ENCODE peak calls at places on chromosomes 4 and X, in eight cellular contexts. P is H9; H is DMS153; Z is NCI-H1092 treated with DMSO at 0.1 percent for 48 hours; K is psoas muscle; X is stimulated activated CD4-positive, alpha-beta T cell treated with anti-CD3 and anti-CD28 coated beads, TNF-alpha, amount 100 ng/mL, for 48 hours; R is neural crest cell; U is stimulated activated effector memory CD8-positive, alpha-beta T cell treated with anti-CD3 and anti-CD28 coated beads, Interleukin-12 subunit alpha, Interleukin-12 subunit beta, amount 100 ng/mL, for 72 hours. Y is an unnamed sample.

GRCh38 chr4:128349921-128350320 is 62.3 kb upstream of the PGRMC2 start:
- DNase-seq in P (peak), H (peak), Z (no peak), K (no peak), X (no peak), R (no peak), U (no peak), Y (no peak)

GRCh38 chrX:19731307-19731706 is 156.1 kb downstream of the SH3KBP1 start:
- DNase-seq in P (no peak), H (no peak), Z (no peak), K (no peak), X (no peak), R (no peak), U (no peak), Y (no peak)

GRCh38 chr4:153488719-153489384 is 22.7 kb downstream of the TMEM131L start:
- DNase-seq in P (peak), H (no peak), Z (peak), K (peak), X (no peak), R (no peak), U (no peak), Y (no peak)

GRCh38 chr4:52015366-52015765 is 4.8 kb downstream of the LRRC66 start:
- DNase-seq in P (no peak), H (no peak), Z (peak), K (no peak), X (no peak), R (no peak), U (no peak), Y (no peak)

GRCh38 chr4:184676093-184676492 is 26.6 kb downstream of the PRIMPOL start:
- DNase-seq in P (no peak), H (no peak), Z (no peak), K (no peak), X (no peak), R (no peak), U (no peak), Y (no peak)

GRCh38 chr4:140130677-140131076 is 23.3 kb downstream of the MAML3 start:
- DNase-seq in P (no peak), H (no peak), Z (no peak), K (no peak), X (no peak), R (no peak), U (no peak), Y (no peak)

GRCh38 chr4:93770201-93770600 is 58.4 kb upstream of the ATOH1 start:
- DNase-seq in P (no peak), H (no peak), Z (no peak), K (no peak), X (no peak), R (no peak), U (no peak), Y (no peak)

GRCh38 chr4:6207602-6208001 is 7.3 kb upstream of the JAKMIP1 start:
- DNase-seq in P (no peak), H (no peak), Z (peak), K (no peak), X (no peak), R (no peak), U (no peak), Y (no peak)

GRCh38 chr4:144572660-144573059 is 73.3 kb upstream of the HHIP start:
- DNase-seq in P (peak), H (no peak), Z (no peak), K (no peak), X (no peak), R (no peak), U (no peak), Y (no peak)

GRCh38 chr4:5878359-5878758 is 14.5 kb downstream of the CRMP1 start:
- DNase-seq in P (no peak), H (peak), Z (no peak), K (no peak), X (no peak), R (no peak), U (no peak), Y (no peak)

GRCh38 chr4:32169841-32170240 is 1449.7 kb downstream of the PCDH7 start:
- DNase-seq in P (no peak), H (no peak), Z (no peak), K (no peak), X (no peak), R (no peak), U (no peak), Y (no peak)

GRCh38 chr4:156685308-156685707 is 286.3 kb downstream of the PDGFC start:
- DNase-seq in P (no peak), H (no peak), Z (no peak), K (no peak), X (no peak), R (no peak), U (no peak), Y (no peak)

GRCh38 chr4:155722816-155723499 is 35.9 kb upstream of the GUCY1B1 start:
- DNase-seq in P (no peak), H (no peak), Z (no peak), K (no peak), X (no peak), R (no peak), U (no peak), Y (no peak)

GRCh38 chrX:16239211-16239610 is 71.9 kb downstream of the MAGEB17 start:
- DNase-seq in P (no peak), H (no peak), Z (no peak), K (no peak), X (peak), R (no peak), U (no peak), Y (no peak)

GRCh38 chr4:139301143-139301820 is at the start of gene NAA15:
- DNase-seq in P (peak), H (peak), Z (peak), K (peak), X (peak), R (peak), U (peak), Y (peak)

GRCh38 chr4:15963568-15963967 is 593 bp upstream of the FGFBP2 start:
- DNase-seq in P (no peak), H (no peak), Z (no peak), K (no peak), X (peak), R (no peak), U (peak), Y (no peak)

GRCh38 chrX:145820825-145821224 is 3.2 kb downstream of the SLITRK2 start:
- DNase-seq in P (no peak), H (no peak), Z (no peak), K (no peak), X (no peak), R (no peak), U (no peak), Y (no peak)